ENCODE peak calls at places on chromosomes 1 and 21, in eight cellular contexts. F is uterus; S is AG04450; X is CD8-positive, alpha-beta memory T cell; Q is astrocyte of the spinal cord; M is bronchial epithelial cell; E is AG04449; G is NT2/D1. B is an unnamed sample.

GRCh38 chr1:170670751-170671628 is 7.1 kb downstream of the PRRX1 start:
- DNase-seq in F (peak), Q (peak), M (no peak), E (no peak), X (no peak), G (peak), S (no peak), B (peak)

GRCh38 chr1:157739229-157739901 is 37.6 kb downstream of the FCRL2 start:
- DNase-seq in S (no peak), X (no peak), Q (no peak), F (no peak), M (peak), G (peak), E (no peak), B (no peak)

GRCh38 chr1:119648620-119649004 is 546 bp upstream of the ZNF697 start:
- DNase-seq in X (no peak), E (no peak), M (no peak), S (no peak), G (no peak), F (no peak), Q (no peak), B (no peak)

GRCh38 chr1:5949074-5949760 is 43.0 kb downstream of the NPHP4 start:
- DNase-seq in S (no peak), E (no peak), X (no peak), F (no peak), G (no peak), Q (no peak), M (no peak), B (no peak)

GRCh38 chr1:183896466-183897026 is 91.6 kb downstream of the RGL1 start:
- DNase-seq in S (no peak), G (no peak), E (no peak), Q (peak), M (no peak), F (no peak), X (no peak), B (no peak)

GRCh38 chr1:15849775-15850449 is 2.4 kb downstream of the SPEN start:
- DNase-seq in G (no peak), X (no peak), S (no peak), M (peak), E (no peak), F (peak), Q (peak), B (no peak)

GRCh38 chr1:101996830-101997485 is at the start of gene OLFM3:
- DNase-seq in X (no peak), F (no peak), G (peak), M (no peak), S (no peak), Q (peak), E (no peak), B (no peak)

GRCh38 chr21:41766883-41767605 is at the start of gene RIPK4:
- DNase-seq in G (no peak), M (peak), Q (peak), X (peak), E (no peak), S (no peak), F (no peak), B (no peak)

GRCh38 chr21:35469446-35469845 is 420.3 kb upstream of the RUNX1 start:
- DNase-seq in G (no peak), S (no peak), Q (peak), F (no peak), E (peak), X (no peak), M (no peak), B (no peak)

GRCh38 chr1:173139706-173140105 is 67.4 kb downstream of the TNFSF4 start:
- DNase-seq in M (no peak), G (no peak), E (no peak), X (no peak), S (no peak), F (no peak), Q (no peak), B (no peak)

GRCh38 chr1:55781944-55782482 is 566.8 kb upstream of the USP24 start:
- DNase-seq in F (peak), G (no peak), X (no peak), E (peak), Q (peak), M (peak), S (peak), B (peak)

GRCh38 chr1:97119775-97120174 is 398.2 kb downstream of the PTBP2 start:
- DNase-seq in S (no peak), M (no peak), E (no peak), X (no peak), G (peak), Q (no peak), F (no peak), B (no peak)

GRCh38 chr1:97120821-97121220 is 399.2 kb downstream of the PTBP2 start:
- DNase-seq in G (no peak), M (no peak), S (no peak), F (peak), E (no peak), X (no peak), Q (no peak), B (no peak)

GRCh38 chr1:97119260-97119659 is 397.7 kb downstream of the PTBP2 start:
- DNase-seq in X (no peak), M (no peak), G (no peak), S (no peak), Q (no peak), E (no peak), F (no peak), B (no peak)

GRCh38 chr1:97114842-97115241 is 393.3 kb downstream of the PTBP2 start:
- DNase-seq in Q (no peak), G (peak), X (no peak), M (no peak), F (no peak), E (no peak), S (no peak), B (no peak)
- H3K4me3 ChIP-seq in Q (no peak), G (no peak), X (no peak), M (no peak), F (no peak), E (no peak), S (no peak), B (no peak)

GRCh38 chr1:7070389-7071029 is 285.3 kb downstream of the CAMTA1 start:
- DNase-seq in Q (peak), X (peak), F (peak), M (peak), G (peak), E (peak), S (peak), B (peak)
- H3K4me3 ChIP-seq in Q (peak), X (no peak), F (peak), M (no peak), G (peak), E (peak), S (peak), B (peak)

GRCh38 chr1:111605553-111605952 is 14.0 kb upstream of the RAP1A start:
- DNase-seq in S (no peak), E (no peak), M (no peak), X (no peak), F (no peak), G (no peak), Q (peak), B (peak)

GRCh38 chr1:111602974-111603373 is 16.6 kb upstream of the RAP1A start:
- DNase-seq in S (no peak), F (no peak), E (no peak), Q (no peak), M (no peak), X (no peak), G (no peak), B (no peak)

GRCh38 chr1:111602302-111602701 is 17.3 kb upstream of the RAP1A start:
- DNase-seq in S (no peak), Q (no peak), F (no peak), E (no peak), G (no peak), M (no peak), X (no peak), B (no peak)

GRCh38 chr1:111603979-111604378 is 15.6 kb upstream of the RAP1A start:
- DNase-seq in F (no peak), Q (no peak), M (no peak), G (no peak), E (no peak), S (no peak), X (peak), B (no peak)

GRCh38 chr1:111604931-111605330 is 14.7 kb upstream of the RAP1A start:
- DNase-seq in F (no peak), X (no peak), G (no peak), S (no peak), M (peak), Q (peak), E (peak), B (no peak)
- H3K4me3 ChIP-seq in F (no peak), X (no peak), G (no peak), S (no peak), M (no peak), Q (no peak), E (no peak), B (no peak)

GRCh38 chr1:160580208-160580812 is 1.0 kb upstream of the CD84 start:
- DNase-seq in F (no peak), M (no peak), Q (no peak), G (no peak), X (no peak), E (no peak), S (no peak), B (no peak)

GRCh38 chr1:160577661-160578060 is 1.6 kb downstream of the CD84 start:
- DNase-seq in G (no peak), Q (no peak), E (no peak), S (no peak), M (no peak), X (no peak), F (no peak), B (no peak)

GRCh38 chr1:160578175-160578693 is 1.1 kb downstream of the CD84 start:
- DNase-seq in M (no peak), Q (no peak), E (no peak), G (no peak), S (no peak), F (no peak), X (no peak), B (no peak)

GRCh38 chr1:160579216-160579701 is at the start of gene CD84:
- DNase-seq in M (no peak), G (no peak), Q (no peak), S (no peak), X (no peak), F (no peak), E (no peak), B (no peak)

GRCh38 chr1:160578694-160579191 is 553 bp downstream of the CD84 start:
- DNase-seq in G (no peak), S (no peak), M (no peak), X (no peak), Q (no peak), E (no peak), F (no peak), B (no peak)
- H3K4me3 ChIP-seq in G (no peak), S (no peak), M (no peak), X (peak), Q (no peak), E (no peak), F (peak), B (no peak)

GRCh38 chr1:10781137-10781536 is 15.3 kb downstream of the CASZ1 start:
- DNase-seq in S (no peak), M (no peak), F (no peak), G (no peak), Q (no peak), E (no peak), X (no peak), B (peak)
- H3K4me3 ChIP-seq in S (no peak), M (no peak), F (no peak), G (no peak), Q (no peak), E (no peak), X (no peak), B (no peak)

DNA sequence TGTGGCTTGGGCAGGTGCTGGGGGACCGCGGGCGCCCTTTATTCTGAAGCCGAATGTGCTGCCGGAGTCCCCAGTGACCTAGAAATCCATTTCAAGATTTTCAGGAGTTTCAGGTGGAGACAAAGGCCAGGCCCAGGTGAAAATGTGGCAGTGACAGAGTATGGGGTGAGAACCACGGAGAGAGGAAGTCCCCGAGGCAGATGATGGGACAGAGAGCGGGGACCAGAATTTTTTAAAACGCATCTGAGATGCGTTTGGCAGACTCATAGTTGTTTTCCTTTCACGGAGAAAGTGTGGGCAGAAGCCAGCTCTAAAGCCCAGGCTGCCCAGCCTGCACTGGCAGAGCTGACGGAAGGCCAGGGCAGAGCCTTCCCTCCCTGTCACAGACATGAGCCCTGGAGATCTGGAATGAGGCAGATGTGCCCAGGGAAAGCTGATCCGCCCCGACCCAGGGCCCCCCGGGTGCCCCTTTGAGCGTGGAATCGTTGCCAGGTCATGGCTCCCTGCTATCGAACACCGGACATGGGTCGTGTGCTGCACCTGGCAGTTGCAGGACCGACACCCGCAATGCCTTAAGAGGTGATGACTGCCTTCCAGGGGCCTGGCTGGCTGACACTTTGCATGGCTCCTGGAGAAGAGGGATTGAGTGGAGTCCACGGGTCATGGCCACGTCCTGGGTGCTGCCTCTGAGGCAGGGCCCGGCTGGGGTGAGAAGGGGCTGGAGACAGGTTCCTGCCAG is 6.5 kb upstream of the SLX9 start:
- DNase-seq in M (no peak), G (no peak), Q (no peak), E (no peak), X (no peak), F (no peak), S (no peak), B (no peak)
- H3K4me3 ChIP-seq in M (no peak), G (no peak), Q (no peak), E (no peak), X (no peak), F (no peak), S (no peak), B (no peak)

GRCh38 chr1:37478451-37478871 is 4.1 kb downstream of the ZC3H12A start:
- DNase-seq in G (no peak), M (peak), S (no peak), F (no peak), E (no peak), Q (peak), X (peak), B (no peak)
- H3K4me3 ChIP-seq in G (no peak), M (peak), S (peak), F (no peak), E (peak), Q (peak), X (peak), B (peak)

GRCh38 chr1:2204384-2205190 is 10.0 kb upstream of the FAAP20 start:
- DNase-seq in G (no peak), M (peak), X (no peak), S (no peak), E (no peak), Q (peak), F (peak), B (peak)

GRCh38 chr1:2202008-2202575 is 7.5 kb upstream of the FAAP20 start:
- DNase-seq in M (no peak), E (no peak), Q (no peak), S (no peak), F (no peak), X (no peak), G (no peak), B (no peak)

GRCh38 chr1:2205191-2205952 is 10.8 kb upstream of the FAAP20 start:
- DNase-seq in G (no peak), Q (peak), S (peak), E (no peak), F (peak), X (peak), M (peak), B (peak)

GRCh38 chr1:2202843-2203601 is 8.4 kb upstream of the FAAP20 start:
- DNase-seq in G (no peak), S (no peak), X (no peak), Q (no peak), M (no peak), E (no peak), F (no peak), B (no peak)

DNA sequence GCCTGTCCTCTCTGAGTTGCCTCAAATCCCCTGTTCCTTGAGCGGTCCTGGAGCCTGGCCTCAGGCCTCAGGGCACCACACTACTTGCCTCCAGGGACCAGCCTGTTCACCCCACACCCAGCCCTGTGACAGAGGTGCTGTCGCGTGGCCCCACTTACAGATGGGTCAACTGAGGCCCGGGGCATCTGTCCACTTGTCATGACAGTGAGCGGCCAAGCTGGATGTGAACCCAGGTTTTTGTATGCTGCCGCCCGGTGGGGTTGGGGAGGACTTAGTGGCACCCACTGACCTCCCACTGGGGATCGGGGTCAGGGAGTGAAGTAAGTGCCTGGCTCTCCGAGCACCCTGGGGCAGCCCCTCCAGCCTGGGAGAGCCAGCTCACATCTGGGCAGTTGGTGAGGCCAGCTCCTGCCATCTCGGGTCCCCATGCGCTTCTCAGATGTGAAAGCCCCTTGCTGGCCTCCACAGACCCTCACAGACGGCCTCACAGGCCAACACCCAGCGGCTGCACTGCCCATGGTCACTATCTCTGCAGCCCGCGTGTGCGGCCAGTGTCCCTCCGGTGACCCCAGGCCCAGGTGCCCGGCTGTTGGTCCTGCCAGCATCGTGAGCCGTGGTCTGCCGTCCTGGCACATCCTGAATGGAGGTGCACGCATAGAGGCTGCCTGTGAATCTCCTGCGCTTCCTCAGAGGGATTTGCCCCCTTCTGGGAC is 9.3 kb upstream of the FAAP20 start:
- DNase-seq in G (no peak), F (no peak), M (no peak), E (no peak), S (no peak), Q (no peak), X (no peak), B (no peak)
- H3K4me3 ChIP-seq in G (peak), F (peak), M (no peak), E (peak), S (peak), Q (peak), X (no peak), B (peak)